ENCODE peak calls at places on chromosomes 11 and 22, in ten cellular contexts. H is GM23248; M is Peyer's patch; D is cardiac muscle cell; U is left ventricle myocardium inferior; I is A549; F is ascending aorta; Y is CD4-positive, alpha-beta T cell; N is spleen; E is heart right ventricle. B is an unnamed sample.

GRCh38 chr22:37275622-37276021 is 6.7 kb upstream of the CYTH4 start:
- DNase-seq in H (no peak), M (no peak), D (no peak), U (no peak), I (no peak), F (no peak), Y (no peak), N (no peak), E (no peak), B (no peak)

GRCh38 chr11:109378049-109378448 is 43.9 kb upstream of the C11orf87 start:
- DNase-seq in H (no peak), M (no peak), D (peak), U (no peak), I (no peak), F (no peak), Y (no peak), N (no peak), E (no peak), B (no peak)

GRCh38 chr11:45852018-45852711 is 4.9 kb downstream of the CRY2 start:
- DNase-seq in H (no peak), M (no peak), D (no peak), U (no peak), I (no peak), F (no peak), Y (no peak), N (no peak), E (no peak), B (no peak)

GRCh38 chr11:92550411-92550810 is 325.8 kb downstream of the FAT3 start:
- DNase-seq in H (no peak), M (no peak), D (no peak), U (no peak), I (no peak), F (no peak), Y (no peak), N (no peak), E (no peak), B (peak)

GRCh38 chr11:61714316-61714715 is 34.1 kb downstream of the DAGLA start:
- DNase-seq in H (no peak), M (no peak), D (no peak), U (no peak), I (no peak), F (no peak), Y (no peak), N (no peak), E (no peak), B (no peak)

GRCh38 chr11:1283906-1284305 is 25.5 kb downstream of the TOLLIP start:
- DNase-seq in H (no peak), M (no peak), D (no peak), U (no peak), I (no peak), F (no peak), Y (no peak), N (peak), E (no peak), B (no peak)

GRCh38 chr11:13635804-13636203 is 32.7 kb upstream of the FAR1 start:
- DNase-seq in H (no peak), M (no peak), D (no peak), U (no peak), I (no peak), F (no peak), Y (no peak), N (no peak), E (no peak), B (no peak)

GRCh38 chr22:19853879-19854777 is 546 bp downstream of the GNB1L start:
- DNase-seq in H (peak), M (no peak), D (no peak), U (no peak), I (no peak), F (no peak), Y (no peak), N (peak), E (peak), B (no peak)

GRCh38 chr11:9053631-9054030 is 37.8 kb downstream of the SCUBE2 start:
- DNase-seq in H (peak), M (no peak), D (peak), U (no peak), I (no peak), F (no peak), Y (no peak), N (no peak), E (no peak), B (no peak)

GRCh38 chr22:30178180-30179126 is 68.1 kb downstream of the LIF start:
- DNase-seq in H (peak), M (no peak), D (no peak), U (no peak), I (no peak), F (no peak), Y (peak), N (no peak), E (no peak), B (no peak)

GRCh38 chr11:33633251-33634003 is 67.2 kb downstream of the C11orf91 start:
- DNase-seq in H (peak), M (no peak), D (peak), U (no peak), I (peak), F (no peak), Y (no peak), N (no peak), E (no peak), B (no peak)

GRCh38 chr22:23549198-23549595 is 30.9 kb downstream of the IGLL1 start:
- DNase-seq in H (no peak), M (no peak), D (no peak), U (no peak), I (no peak), F (no peak), Y (no peak), N (peak), E (no peak), B (no peak)

GRCh38 chr11:61120865-61121831 is 18.9 kb downstream of the CD5 start:
- DNase-seq in H (peak), M (no peak), D (peak), U (peak), I (peak), F (no peak), Y (peak), N (no peak), E (peak), B (no peak)

GRCh38 chr22:25919452-25919851 is 177.5 kb downstream of the MYO18B start:
- DNase-seq in H (no peak), M (no peak), D (no peak), U (no peak), I (no peak), F (no peak), Y (no peak), N (no peak), E (no peak), B (no peak)

GRCh38 chr11:122756417-122756816 is 81.9 kb upstream of the CRTAM start:
- DNase-seq in H (no peak), M (peak), D (no peak), U (peak), I (no peak), F (peak), Y (peak), N (peak), E (no peak), B (no peak)

GRCh38 chr11:2097356-2097997 is 41.7 kb downstream of the IGF2 start:
- DNase-seq in H (peak), M (peak), D (peak), U (peak), I (no peak), F (no peak), Y (no peak), N (peak), E (peak), B (no peak)

GRCh38 chr11:104853276-104853675 is 45.0 kb downstream of the CASP12 start:
- DNase-seq in H (no peak), M (no peak), D (no peak), U (no peak), I (no peak), F (no peak), Y (no peak), N (no peak), E (no peak), B (no peak)

GRCh38 chr11:10751581-10751940 is 515 bp downstream of the CTR9 start:
- DNase-seq in H (peak), M (no peak), D (no peak), U (no peak), I (no peak), F (no peak), Y (no peak), N (no peak), E (no peak), B (no peak)

GRCh38 chr22:47291565-47292495 is 529.4 kb downstream of the TBC1D22A start:
- DNase-seq in H (no peak), M (peak), D (no peak), U (no peak), I (no peak), F (no peak), Y (no peak), N (no peak), E (no peak), B (no peak)

GRCh38 chr11:40388097-40388818 is 1071.2 kb downstream of the LRRC4C start:
- DNase-seq in H (peak), M (no peak), D (no peak), U (no peak), I (no peak), F (no peak), Y (no peak), N (no peak), E (no peak), B (no peak)

GRCh38 chr11:83724704-83725114 is 438.5 kb upstream of the CCDC90B start:
- DNase-seq in H (peak), M (no peak), D (peak), U (no peak), I (peak), F (no peak), Y (no peak), N (no peak), E (no peak), B (no peak)

GRCh38 chr11:77819921-77820564 is 479 bp downstream of the RSF1 start:
- DNase-seq in H (peak), M (peak), D (peak), U (peak), I (peak), F (no peak), Y (peak), N (no peak), E (peak), B (peak)

GRCh38 chr22:45612451-45612901 is 59.2 kb upstream of the ATXN10 start:
- DNase-seq in H (peak), M (peak), D (peak), U (peak), I (no peak), F (peak), Y (peak), N (no peak), E (peak), B (no peak)

GRCh38 chr22:29661355-29661754 is 57.9 kb downstream of the NF2 start:
- DNase-seq in H (peak), M (peak), D (no peak), U (no peak), I (no peak), F (no peak), Y (no peak), N (no peak), E (no peak), B (no peak)

GRCh38 chr11:78310500-78310909 is 107.1 kb downstream of the GAB2 start:
- DNase-seq in H (peak), M (peak), D (peak), U (peak), I (no peak), F (peak), Y (no peak), N (no peak), E (peak), B (no peak)

GRCh38 chr11:111370902-111371578 is 8.0 kb downstream of the POU2AF1 start:
- DNase-seq in H (no peak), M (no peak), D (no peak), U (no peak), I (no peak), F (no peak), Y (no peak), N (no peak), E (no peak), B (no peak)

GRCh38 chr22:46064236-46064965 is 85.9 kb upstream of the PPARA start:
- DNase-seq in H (peak), M (peak), D (no peak), U (peak), I (no peak), F (peak), Y (no peak), N (peak), E (peak), B (no peak)

GRCh38 chr22:29359469-29359868 is 28.9 kb downstream of the AP1B1 start:
- DNase-seq in H (peak), M (peak), D (peak), U (peak), I (peak), F (no peak), Y (no peak), N (peak), E (peak), B (no peak)

GRCh38 chr11:75667831-75668507 is 869 bp downstream of the MAP6 start:
- DNase-seq in H (peak), M (no peak), D (peak), U (peak), I (peak), F (no peak), Y (no peak), N (no peak), E (peak), B (peak)

GRCh38 chr11:64355078-64355940 is 3.7 kb upstream of the RPS6KA4 start:
- DNase-seq in H (peak), M (peak), D (peak), U (peak), I (peak), F (peak), Y (peak), N (peak), E (peak), B (peak)

GRCh38 chr11:121372671-121373429 is 79.3 kb upstream of the SORL1 start:
- DNase-seq in H (no peak), M (no peak), D (no peak), U (no peak), I (no peak), F (no peak), Y (no peak), N (no peak), E (no peak), B (no peak)

GRCh38 chr11:47986219-47986618 is 5.9 kb downstream of the PTPRJ start:
- DNase-seq in H (no peak), M (no peak), D (no peak), U (no peak), I (no peak), F (no peak), Y (no peak), N (no peak), E (no peak), B (no peak)

GRCh38 chr11:117771197-117771596 is 25.8 kb downstream of the DSCAML1 start:
- DNase-seq in H (no peak), M (no peak), D (no peak), U (no peak), I (no peak), F (no peak), Y (no peak), N (no peak), E (no peak), B (peak)

GRCh38 chr11:74462009-74462408 is 5.3 kb downstream of the KCNE3 start:
- DNase-seq in H (peak), M (peak), D (peak), U (peak), I (no peak), F (peak), Y (no peak), N (peak), E (peak), B (peak)

GRCh38 chr11:118353084-118353710 is 6.2 kb upstream of the UBE4A start:
- DNase-seq in H (peak), M (no peak), D (peak), U (no peak), I (no peak), F (no peak), Y (no peak), N (no peak), E (no peak), B (no peak)

GRCh38 chr11:85663781-85664560 is 958 bp downstream of the CREBZF start:
- DNase-seq in H (peak), M (peak), D (peak), U (peak), I (peak), F (peak), Y (peak), N (peak), E (peak), B (peak)

GRCh38 chr11:62905286-62905685 is 15.9 kb downstream of the CHRM1 start:
- DNase-seq in H (no peak), M (no peak), D (peak), U (no peak), I (no peak), F (no peak), Y (no peak), N (no peak), E (no peak), B (no peak)

GRCh38 chr11:15943418-15944197 is 412.7 kb downstream of the SOX6 start:
- DNase-seq in H (no peak), M (no peak), D (no peak), U (no peak), I (no peak), F (no peak), Y (no peak), N (no peak), E (no peak), B (no peak)

DNA sequence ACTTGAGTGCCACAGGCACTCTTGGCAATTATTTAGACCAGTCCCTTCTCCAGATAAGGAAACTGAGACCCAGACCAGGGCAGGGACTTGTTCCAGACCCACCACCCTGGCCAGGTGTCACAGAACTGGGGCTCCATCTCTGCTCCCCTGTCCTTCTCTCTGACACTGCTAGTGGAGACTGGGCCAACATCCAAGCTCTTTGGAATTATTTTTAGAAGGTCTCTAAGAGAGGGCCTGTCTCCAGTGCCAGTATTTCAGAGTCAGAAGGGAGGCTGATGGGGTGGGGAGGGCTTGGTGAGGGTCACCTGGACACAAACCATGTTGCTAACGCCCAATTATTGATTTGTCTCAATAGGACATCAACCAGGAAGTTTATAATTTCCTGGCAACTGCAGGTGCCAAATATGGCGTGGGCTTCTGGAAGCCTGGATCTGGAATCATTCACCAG is 32.7 kb downstream of the POLR3H start:
- DNase-seq in H (no peak), M (no peak), D (no peak), U (no peak), I (no peak), F (no peak), Y (no peak), N (no peak), E (no peak), B (no peak)
- H3K27ac ChIP-seq in H (no peak), M (peak), D (peak), U (peak), I (no peak), F (peak), Y (no peak), N (no peak), E (peak), B (peak)

GRCh38 chr11:120327311-120327710 is 2.2 kb downstream of the TLCD5 start:
- DNase-seq in H (no peak), M (no peak), D (no peak), U (no peak), I (no peak), F (no peak), Y (no peak), N (no peak), E (no peak), B (no peak)

GRCh38 chr11:120326845-120327281 is 1.8 kb downstream of the TLCD5 start:
- DNase-seq in H (no peak), M (no peak), D (peak), U (no peak), I (peak), F (no peak), Y (no peak), N (no peak), E (no peak), B (no peak)

GRCh38 chr11:120324932-120325810 is at the start of gene TLCD5:
- DNase-seq in H (peak), M (peak), D (peak), U (peak), I (peak), F (no peak), Y (peak), N (peak), E (peak), B (peak)

GRCh38 chr11:120329556-120329955 is 4.5 kb downstream of the TLCD5 start:
- DNase-seq in H (no peak), M (no peak), D (no peak), U (no peak), I (no peak), F (no peak), Y (no peak), N (no peak), E (no peak), B (no peak)

DNA sequence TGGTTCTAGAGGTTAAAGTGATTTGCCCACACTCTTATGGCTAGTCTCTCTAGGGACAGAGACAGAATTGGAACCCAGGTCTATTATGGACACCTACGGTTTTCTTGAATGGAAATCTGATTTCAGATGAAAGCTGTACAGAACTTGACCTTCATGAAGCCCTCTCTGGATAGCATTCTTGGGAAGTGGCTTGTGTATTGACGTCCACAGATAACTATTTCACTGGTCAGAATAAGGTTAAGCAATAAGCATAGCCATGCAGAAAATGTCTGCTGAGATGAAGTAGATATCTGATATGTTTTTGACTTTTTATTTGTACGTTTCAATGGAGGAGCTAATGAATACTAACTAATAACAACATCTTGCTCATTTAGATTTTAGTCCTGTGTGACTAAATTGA is 1.1 kb downstream of the TLCD5 start:
- DNase-seq in H (peak), M (no peak), D (peak), U (no peak), I (peak), F (no peak), Y (no peak), N (no peak), E (no peak), B (no peak)
- H3K27ac ChIP-seq in H (peak), M (peak), D (peak), U (peak), I (peak), F (peak), Y (no peak), N (peak), E (peak), B (peak)

DNA sequence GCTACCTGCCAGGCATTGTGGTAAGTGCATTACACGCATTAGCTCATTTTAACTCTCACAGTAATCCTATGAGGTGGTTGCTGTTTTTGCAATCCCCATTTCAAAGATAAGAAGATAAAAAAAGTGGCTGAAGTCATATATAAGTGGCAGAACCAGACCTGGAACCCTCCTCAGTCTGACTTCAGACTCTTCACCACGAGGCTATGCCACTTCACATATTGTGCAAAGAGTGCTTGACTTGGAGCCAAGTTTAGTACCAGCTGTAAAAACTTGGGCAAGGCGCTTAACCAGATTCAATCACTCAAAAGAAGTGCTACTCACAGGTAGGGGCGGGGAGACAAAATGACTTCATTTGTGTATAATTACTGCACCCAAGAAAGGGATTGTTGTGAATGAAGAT is 15.3 kb downstream of the BPIFC start:
- DNase-seq in H (no peak), M (no peak), D (no peak), U (no peak), I (no peak), F (no peak), Y (no peak), N (no peak), E (no peak), B (no peak)
- H3K27ac ChIP-seq in H (no peak), M (no peak), D (no peak), U (no peak), I (no peak), F (no peak), Y (no peak), N (no peak), E (no peak), B (no peak)

GRCh38 chr22:27775698-27776409 is 25.7 kb downstream of the MN1 start:
- DNase-seq in H (no peak), M (no peak), D (no peak), U (no peak), I (no peak), F (no peak), Y (no peak), N (no peak), E (no peak), B (no peak)
- H3K27ac ChIP-seq in H (peak), M (peak), D (peak), U (peak), I (no peak), F (peak), Y (no peak), N (no peak), E (peak), B (no peak)

B was measured in substantia nigra.